ENCODE peak calls at places on chromosomes 13 and 19, in four cellular contexts. U is mammary epithelial cell, F is OCI-LY7, A is heart left ventricle. V is an unnamed sample. For H3K36me3, the result is how much of the 10 kb centered on the place peaks cover.

GRCh38 chr19:46924874-46925547 is 64.2 kb downstream of the ARHGAP35 start:
- DNase-seq in U (peak), F (peak), A (peak), V (peak)

GRCh38 chr19:40663712-40664692 is 26.4 kb downstream of the NUMBL start:
- DNase-seq in U (no peak), F (no peak), A (peak), V (no peak)

GRCh38 chr13:74920945-74921725 is 560.8 kb downstream of the TBC1D4 start:
- DNase-seq in U (peak), F (no peak), A (no peak), V (no peak)

GRCh38 chr13:38954291-38954690 is 36.3 kb downstream of the STOML3 start:
- DNase-seq in U (peak), F (no peak), A (no peak), V (peak)

GRCh38 chr19:58338825-58339558 is 12.2 kb downstream of the ZSCAN22 start:
- DNase-seq in U (peak), F (no peak), A (no peak), V (no peak)

GRCh38 chr19:46225558-46226004 is 4.0 kb upstream of the IGFL1 start:
- DNase-seq in U (no peak), F (no peak), A (no peak), V (no peak)

GRCh38 chr13:98775844-98776598 is 23.5 kb upstream of the SLC15A1 start:
- DNase-seq in U (peak), F (no peak), A (no peak), V (peak)

GRCh38 chr13:19737844-19738557 is 44.7 kb downstream of the PSPC1 start:
- DNase-seq in U (no peak), F (no peak), A (no peak), V (no peak)

GRCh38 chr19:6580313-6580712 is 10.6 kb downstream of the CD70 start:
- DNase-seq in U (peak), F (no peak), A (no peak), V (peak)

GRCh38 chr19:48511321-48511731 is 309 bp downstream of the LMTK3 start:
- DNase-seq in U (no peak), F (no peak), A (no peak), V (no peak)

GRCh38 chr13:92727118-92727517 is 499.5 kb upstream of the GPC6 start:
- DNase-seq in U (no peak), F (no peak), A (no peak), V (no peak)

GRCh38 chr13:93230466-93230865 is 3.9 kb downstream of the GPC6 start:
- DNase-seq in U (peak), F (no peak), A (no peak), V (peak)

GRCh38 chr13:46345400-46345799 is 41.7 kb downstream of the RUBCNL start:
- DNase-seq in U (no peak), F (no peak), A (no peak), V (no peak)

GRCh38 chr13:46341112-46341711 is 45.8 kb downstream of the RUBCNL start:
- DNase-seq in U (peak), F (peak), A (no peak), V (peak)

GRCh38 chr13:46342538-46342937 is 44.5 kb downstream of the RUBCNL start:
- DNase-seq in U (no peak), F (no peak), A (no peak), V (no peak)

GRCh38 chr13:46345866-46346265 is 41.2 kb downstream of the RUBCNL start:
- DNase-seq in U (no peak), F (no peak), A (no peak), V (no peak)

GRCh38 chr13:46343279-46343949 is 43.6 kb downstream of the RUBCNL start:
- DNase-seq in U (no peak), F (no peak), A (no peak), V (no peak)
- H3K36me3 ChIP-seq in U (under half), F (half or more), A (under half), V (under half)

GRCh38 chr19:42199440-42200115 is 17.9 kb downstream of the DEDD2 start:
- DNase-seq in U (peak), F (peak), A (no peak), V (peak)
- H3K4me3 ChIP-seq in U (no peak), F (peak), A (no peak), V (no peak)

GRCh38 chr19:10332158-10332964 is 968 bp downstream of the RAVER1 start:
- DNase-seq in U (no peak), F (no peak), A (no peak), V (no peak)
- TF ChIP-seq CTCF in U (no peak), F (peak), A (no peak), V (peak)

GRCh38 chr19:33100894-33101644 is 20.1 kb downstream of the GPATCH1 start:
- DNase-seq in U (no peak), F (no peak), A (no peak), V (peak)
- H3K36me3 ChIP-seq in U (under half), F (half or more), A (under half), V (under half)

DNA sequence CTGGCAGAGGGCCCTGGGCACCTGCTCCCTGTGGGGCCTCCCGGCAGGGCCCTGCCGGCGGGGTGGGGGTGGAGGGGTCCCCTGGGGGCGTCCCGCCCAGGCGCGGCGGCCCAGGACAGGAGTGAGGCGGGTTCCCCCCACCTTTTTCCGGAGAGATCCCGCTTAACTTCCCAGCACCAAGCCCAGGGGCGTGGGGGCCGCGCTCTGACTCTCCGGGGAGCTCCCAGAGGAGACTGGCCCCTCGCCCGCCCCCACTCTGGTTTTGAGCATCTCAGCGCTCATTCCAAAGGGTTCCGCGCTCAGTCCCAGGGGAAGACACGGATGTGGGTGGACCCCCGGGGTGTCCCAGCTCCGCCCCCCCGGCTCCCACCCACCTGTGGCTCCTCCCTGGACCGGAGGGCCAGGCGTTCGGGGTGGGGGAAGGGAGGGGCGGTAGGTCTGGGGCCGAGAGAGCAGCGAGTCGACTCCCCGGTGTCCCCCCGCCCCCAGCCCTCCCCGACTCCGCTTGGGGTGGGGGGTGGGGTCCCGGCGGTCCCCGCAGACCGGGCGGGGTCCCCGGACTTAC is 424 bp downstream of the C2CD4C start:
- DNase-seq in U (no peak), F (no peak), A (no peak), V (no peak)
- H3K4me3 ChIP-seq in U (no peak), F (peak), A (peak), V (peak)

V was measured in bronchial epithelial cell.